ENCODE peak calls at places on chromosomes 4 and X, in nine cellular contexts. F is cardiac muscle cell, E is aorta, P is esophagus squamous epithelium, A is heart right ventricle, H is endothelial cell of umbilical vein, X is A549, G is left ventricle myocardium inferior, U is uterus. I is an unnamed sample. For H3K4me1, the result is how much of the 10 kb centered on the place peaks cover.

GRCh38 chr4:22458112-22458511 is 57.8 kb downstream of the ADGRA3 start:
- DNase-seq in F (no peak), E (no peak), P (no peak), A (no peak), H (no peak), X (no peak), G (no peak), U (no peak), I (no peak)

GRCh38 chr4:108355523-108356208 is 186.9 kb upstream of the LEF1 start:
- DNase-seq in F (no peak), E (no peak), P (no peak), A (no peak), H (no peak), X (no peak), G (no peak), U (no peak), I (no peak)

GRCh38 chrX:68894142-68894512 is 65.3 kb downstream of the EFNB1 start:
- DNase-seq in F (no peak), E (peak), P (no peak), A (peak), H (peak), X (no peak), G (no peak), U (peak), I (no peak)

GRCh38 chr4:38315296-38315695 is 348.7 kb upstream of the KLF3 start:
- DNase-seq in F (no peak), E (no peak), P (no peak), A (no peak), H (no peak), X (no peak), G (no peak), U (no peak), I (no peak)

GRCh38 chr4:24855741-24856140 is 57.1 kb downstream of the CCDC149 start:
- DNase-seq in F (no peak), E (no peak), P (no peak), A (no peak), H (no peak), X (no peak), G (no peak), U (no peak), I (no peak)

GRCh38 chr4:169933531-169933930 is 92.7 kb downstream of the MFAP3L start:
- DNase-seq in F (no peak), E (no peak), P (no peak), A (no peak), H (no peak), X (no peak), G (no peak), U (no peak), I (no peak)

GRCh38 chrX:47514553-47515235 is 31.7 kb upstream of the ZNF41 start:
- DNase-seq in F (no peak), E (no peak), P (no peak), A (no peak), H (no peak), X (no peak), G (no peak), U (no peak), I (no peak)

GRCh38 chrX:40418413-40419195 is 162.2 kb upstream of the ATP6AP2 start:
- DNase-seq in F (no peak), E (no peak), P (no peak), A (no peak), H (no peak), X (no peak), G (no peak), U (no peak), I (no peak)

GRCh38 chr4:96120206-96120605 is 280.3 kb downstream of the PDHA2 start:
- DNase-seq in F (no peak), E (no peak), P (no peak), A (no peak), H (no peak), X (no peak), G (no peak), U (no peak), I (no peak)

GRCh38 chr4:59608466-59608865 is 1591.7 kb upstream of the ADGRL3 start:
- DNase-seq in F (no peak), E (no peak), P (no peak), A (no peak), H (no peak), X (no peak), G (no peak), U (no peak), I (no peak)

GRCh38 chr4:112266823-112267222 is 18.9 kb downstream of the TIFA start:
- DNase-seq in F (no peak), E (no peak), P (no peak), A (no peak), H (peak), X (no peak), G (no peak), U (no peak), I (no peak)

GRCh38 chr4:77269505-77269904 is 112.5 kb downstream of the CCNG2 start:
- DNase-seq in F (no peak), E (no peak), P (no peak), A (no peak), H (no peak), X (no peak), G (no peak), U (no peak), I (no peak)

GRCh38 chr4:172978848-172979247 is 189.8 kb upstream of the GALNT7 start:
- DNase-seq in F (no peak), E (no peak), P (no peak), A (no peak), H (no peak), X (no peak), G (no peak), U (no peak), I (no peak)
- H3K4me1 ChIP-seq in F (under half), E (under half), P (under half), A (under half), H (under half), X (half or more), G (under half), U (under half), I (under half)

GRCh38 chr4:75800972-75801371 is 76.6 kb downstream of the USO1 start:
- DNase-seq in F (no peak), E (no peak), P (no peak), A (no peak), H (peak), X (no peak), G (no peak), U (no peak), I (no peak)
- H3K4me1 ChIP-seq in F (under half), E (under half), P (under half), A (under half), H (under half), X (under half), G (under half), U (under half), I (under half)

DNA sequence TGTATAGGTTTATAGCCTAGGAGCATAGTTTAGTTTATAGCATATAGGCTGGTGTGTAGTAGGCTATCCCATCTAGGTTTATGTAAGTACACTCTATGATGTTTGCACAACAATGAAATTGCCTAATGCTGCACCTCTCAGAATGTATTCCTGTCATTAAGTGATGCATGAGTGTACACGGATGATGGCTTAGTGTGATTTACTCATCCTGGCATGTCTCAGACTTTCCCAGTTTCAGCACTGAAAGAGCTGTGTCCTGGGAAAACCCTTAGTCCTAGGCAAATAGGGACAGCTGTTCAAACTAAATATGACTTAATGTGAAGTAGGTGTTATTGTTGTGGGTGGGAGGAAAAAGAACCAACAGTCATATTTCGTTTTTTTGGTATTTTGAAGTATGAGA is 264.9 kb upstream of the MAGEB18 start:
- DNase-seq in F (no peak), E (no peak), P (no peak), A (no peak), H (peak), X (no peak), G (no peak), U (no peak), I (no peak)
- H3K4me1 ChIP-seq in F (under half), E (under half), P (under half), A (under half), H (under half), X (under half), G (under half), U (under half), I (under half)

DNA sequence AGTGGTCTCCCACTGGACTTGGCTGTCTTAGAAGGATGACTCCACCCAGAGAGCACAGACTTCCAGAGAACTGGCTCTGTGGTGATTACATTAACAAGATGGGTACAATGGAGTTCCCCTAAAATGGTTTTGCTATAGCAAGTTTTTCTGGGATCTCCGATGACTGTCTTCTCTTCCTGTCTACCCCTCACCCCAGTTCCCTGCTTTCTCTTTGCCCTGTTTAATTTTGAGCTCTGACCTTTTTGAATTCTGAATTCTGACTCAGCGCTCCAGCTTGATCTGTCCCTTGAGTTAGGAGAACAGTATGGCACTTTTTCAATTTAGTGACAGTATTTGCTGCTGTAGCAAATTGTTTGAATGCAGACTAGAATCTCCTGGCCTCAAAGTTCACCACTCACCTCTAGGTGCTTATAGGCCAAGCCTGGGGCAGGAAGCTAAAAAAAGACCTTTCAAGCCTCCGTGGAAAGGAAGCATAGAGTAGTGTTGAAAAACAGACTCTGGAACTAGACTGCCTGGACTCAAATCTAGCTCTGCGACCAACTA is 7.0 kb downstream of the MSN start:
- DNase-seq in F (peak), E (no peak), P (no peak), A (no peak), H (peak), X (no peak), G (no peak), U (no peak), I (no peak)
- H3K4me1 ChIP-seq in F (under half), E (under half), P (half or more), A (half or more), H (half or more), X (half or more), G (half or more), U (under half), I (half or more)

GRCh38 chr4:40306991-40307390 is 28.1 kb upstream of the CHRNA9 start:
- DNase-seq in F (no peak), E (no peak), P (no peak), A (no peak), H (no peak), X (no peak), G (no peak), U (no peak), I (no peak)
- H3K4me1 ChIP-seq in F (under half), E (under half), P (under half), A (under half), H (under half), X (under half), G (under half), U (under half), I (under half)

GRCh38 chr4:86959588-86960500 is 25.0 kb downstream of the AFF1 start:
- DNase-seq in F (peak), E (no peak), P (no peak), A (no peak), H (no peak), X (no peak), G (no peak), U (no peak), I (no peak)
- H3K4me1 ChIP-seq in F (under half), E (under half), P (under half), A (under half), H (under half), X (half or more), G (under half), U (under half), I (under half)

GRCh38 chr4:10278071-10278470 is 161.5 kb upstream of the WDR1 start:
- DNase-seq in F (no peak), E (no peak), P (no peak), A (no peak), H (no peak), X (no peak), G (no peak), U (no peak), I (no peak)
- H3K4me1 ChIP-seq in F (under half), E (under half), P (under half), A (under half), H (under half), X (under half), G (under half), U (under half), I (under half)

GRCh38 chr4:2789351-2789750 is 3.5 kb upstream of the SH3BP2 start:
- DNase-seq in F (no peak), E (peak), P (no peak), A (no peak), H (no peak), X (no peak), G (no peak), U (no peak), I (no peak)
- H3K4me1 ChIP-seq in F (under half), E (under half), P (under half), A (half or more), H (under half), X (under half), G (half or more), U (under half), I (under half)

DNA sequence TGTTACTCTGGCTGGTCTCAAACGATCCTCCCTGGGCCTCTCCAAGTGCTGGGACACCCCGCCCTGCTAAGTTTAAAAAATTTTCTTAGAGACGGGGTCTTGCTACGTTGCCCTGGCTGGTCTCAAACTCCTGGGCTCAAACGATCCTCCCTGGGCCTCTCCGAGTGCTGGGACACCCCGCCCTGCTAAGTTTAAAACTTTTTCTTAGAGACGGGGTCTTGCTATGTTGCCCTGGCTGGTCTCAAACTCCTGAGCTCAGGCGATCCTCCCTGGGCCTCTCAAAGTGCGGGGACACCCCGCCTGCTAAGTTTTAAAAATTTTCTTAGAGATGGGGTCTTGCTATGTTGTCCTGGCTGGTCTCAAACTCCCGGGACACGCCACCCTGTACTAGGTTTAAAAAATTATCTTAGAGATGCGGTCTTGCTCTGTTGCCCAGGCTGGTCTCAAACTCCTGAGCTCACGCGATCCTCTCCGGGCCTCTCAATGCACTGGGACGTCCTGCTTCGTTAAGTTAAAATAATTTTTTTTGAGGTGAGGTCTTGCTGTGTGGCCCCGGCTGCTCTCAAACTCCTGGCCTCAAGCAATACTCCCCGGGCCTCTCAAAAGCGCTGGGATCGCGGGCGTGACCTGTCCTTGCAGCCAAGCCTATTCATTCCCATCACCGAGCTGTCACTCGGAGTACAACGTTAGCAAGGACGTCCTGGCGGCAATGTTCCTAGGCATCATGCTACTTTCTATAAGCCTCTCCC is 1.1 kb downstream of the SLC25A6 start:
- DNase-seq in F (no peak), E (peak), P (no peak), A (no peak), H (no peak), X (no peak), G (no peak), U (no peak), I (no peak)
- H3K4me1 ChIP-seq in F (under half), E (under half), P (under half), A (half or more), H (under half), X (under half), G (half or more), U (under half), I (under half)

GRCh38 chr4:153530284-153530995 is 64.3 kb downstream of the TMEM131L start:
- DNase-seq in F (no peak), E (no peak), P (no peak), A (no peak), H (peak), X (no peak), G (no peak), U (no peak), I (no peak)
- H3K4me1 ChIP-seq in F (under half), E (under half), P (under half), A (half or more), H (under half), X (under half), G (half or more), U (under half), I (under half)